ENCODE peak calls at places on chromosomes 13 and 19, in four cellular contexts. One of them, this sample, is unnamed.

GRCh38 chr19:34416021-34416545 is 11.9 kb downstream of the PDCD2L start:
- DNase-seq in GM12878: no peak
- DNase-seq in HepG2: no peak
- DNase-seq in K562: no peak
- DNase-seq in this sample: no peak

GRCh38 chr13:110509478-110509926 is 52.0 kb downstream of the RAB20 start:
- DNase-seq in HepG2: peak
- DNase-seq in GM12878: no peak
- DNase-seq in K562: peak
- DNase-seq in this sample: no peak

GRCh38 chr19:49801966-49802661 is 11.0 kb downstream of the FUZ start:
- DNase-seq in HepG2: no peak
- DNase-seq in K562: no peak
- DNase-seq in GM12878: no peak
- DNase-seq in this sample: peak

GRCh38 chr19:6536138-6536671 is 5.4 kb downstream of the TNFSF9 start:
- DNase-seq in GM12878: peak
- DNase-seq in HepG2: peak
- DNase-seq in K562: peak
- DNase-seq in this sample: peak

GRCh38 chr19:55495646-55496349 is 7.6 kb downstream of the SSC5D start:
- DNase-seq in GM12878: no peak
- DNase-seq in K562: no peak
- DNase-seq in HepG2: no peak
- DNase-seq in this sample: no peak

GRCh38 chr19:45171211-45171623 is 6.8 kb downstream of the TRAPPC6A start:
- DNase-seq in GM12878: no peak
- DNase-seq in K562: no peak
- DNase-seq in HepG2: no peak
- DNase-seq in this sample: no peak

GRCh38 chr13:80921971-80922370 is 581.0 kb upstream of the SPRY2 start:
- DNase-seq in K562: no peak
- DNase-seq in GM12878: no peak
- DNase-seq in HepG2: no peak
- DNase-seq in this sample: no peak

GRCh38 chr13:107999751-108000150 is 215.6 kb downstream of the LIG4 start:
- DNase-seq in HepG2: no peak
- DNase-seq in GM12878: no peak
- DNase-seq in K562: peak
- DNase-seq in this sample: no peak

GRCh38 chr19:32201661-32202060 is 143.7 kb upstream of the ZNF507 start:
- DNase-seq in HepG2: no peak
- DNase-seq in GM12878: no peak
- DNase-seq in K562: no peak
- DNase-seq in this sample: no peak

GRCh38 chr19:2381151-2381822 is 21.2 kb downstream of the TMPRSS9 start:
- DNase-seq in HepG2: no peak
- DNase-seq in GM12878: no peak
- DNase-seq in K562: no peak
- DNase-seq in this sample: no peak

GRCh38 chr13:113442354-113442984 is 10.8 kb downstream of the ADPRHL1 start:
- DNase-seq in GM12878: no peak
- DNase-seq in K562: no peak
- DNase-seq in HepG2: no peak
- DNase-seq in this sample: no peak

GRCh38 chr13:66794340-66795031 is 435.6 kb downstream of the PCDH9 start:
- DNase-seq in HepG2: no peak
- DNase-seq in K562: no peak
- DNase-seq in GM12878: no peak
- DNase-seq in this sample: no peak

GRCh38 chr13:79682164-79682563 is 201.2 kb downstream of the NDFIP2 start:
- DNase-seq in HepG2: no peak
- DNase-seq in GM12878: no peak
- DNase-seq in K562: no peak
- DNase-seq in this sample: no peak

GRCh38 chr13:77267362-77267761 is 59.5 kb downstream of the MYCBP2 start:
- DNase-seq in GM12878: no peak
- DNase-seq in HepG2: no peak
- DNase-seq in K562: no peak
- DNase-seq in this sample: no peak

GRCh38 chr19:13022111-13022858 is 27.0 kb downstream of the NFIX start:
- DNase-seq in HepG2: no peak
- DNase-seq in K562: no peak
- DNase-seq in GM12878: no peak
- DNase-seq in this sample: no peak

GRCh38 chr19:12947702-12948596 is 2.3 kb downstream of the RAD23A start:
- DNase-seq in GM12878: no peak
- DNase-seq in K562: peak
- DNase-seq in HepG2: no peak
- DNase-seq in this sample: no peak

GRCh38 chr19:52270266-52270885 is 989 bp downstream of the ZNF766 start:
- DNase-seq in HepG2: no peak
- DNase-seq in K562: peak
- DNase-seq in GM12878: no peak
- DNase-seq in this sample: no peak

GRCh38 chr13:33025220-33025744 is 9.1 kb downstream of the KL start:
- DNase-seq in GM12878: no peak
- DNase-seq in HepG2: no peak
- DNase-seq in K562: no peak
- DNase-seq in this sample: no peak

GRCh38 chr13:97921146-97921776 is 32.2 kb upstream of the IPO5 start:
- DNase-seq in HepG2: no peak
- DNase-seq in GM12878: no peak
- DNase-seq in K562: no peak
- DNase-seq in this sample: no peak

GRCh38 chr19:44848036-44848804 is 2.1 kb downstream of the NECTIN2 start:
- DNase-seq in HepG2: no peak
- DNase-seq in GM12878: no peak
- DNase-seq in K562: no peak
- DNase-seq in this sample: peak

GRCh38 chr19:8890260-8890659 is 58.1 kb downstream of the MBD3L1 start:
- DNase-seq in HepG2: no peak
- DNase-seq in GM12878: no peak
- DNase-seq in K562: no peak
- DNase-seq in this sample: no peak

GRCh38 chr19:1068111-1069001 is 1.4 kb downstream of the ARHGAP45 start:
- DNase-seq in K562: no peak
- DNase-seq in HepG2: no peak
- DNase-seq in GM12878: no peak
- DNase-seq in this sample: no peak

GRCh38 chr19:54561840-54562239 is 11.8 kb upstream of the LILRA2 start:
- DNase-seq in GM12878: no peak
- DNase-seq in K562: no peak
- DNase-seq in HepG2: no peak
- DNase-seq in this sample: no peak

GRCh38 chr19:44552324-44552723 is 22.8 kb upstream of the CEACAM20 start:
- DNase-seq in HepG2: peak
- DNase-seq in GM12878: no peak
- DNase-seq in K562: peak
- DNase-seq in this sample: peak

GRCh38 chr13:73610799-73611592 is 523.2 kb downstream of the KLF12 start:
- DNase-seq in K562: no peak
- DNase-seq in HepG2: no peak
- DNase-seq in GM12878: no peak
- DNase-seq in this sample: no peak

GRCh38 chr19:42129399-42130253 is 2.6 kb downstream of the POU2F2 start:
- DNase-seq in K562: no peak
- DNase-seq in HepG2: no peak
- DNase-seq in GM12878: peak
- DNase-seq in this sample: no peak

GRCh38 chr13:31207630-31208549 is 8.1 kb downstream of the B3GLCT start:
- DNase-seq in HepG2: no peak
- DNase-seq in GM12878: no peak
- DNase-seq in K562: no peak
- DNase-seq in this sample: no peak

GRCh38 chr19:3398114-3398899 is 31.9 kb downstream of the NFIC start:
- DNase-seq in K562: no peak
- DNase-seq in GM12878: no peak
- DNase-seq in HepG2: peak
- DNase-seq in this sample: no peak

GRCh38 chr13:21399741-21400140 is 59.4 kb downstream of the ZDHHC20 start:
- DNase-seq in GM12878: no peak
- DNase-seq in HepG2: no peak
- DNase-seq in K562: no peak
- DNase-seq in this sample: no peak

GRCh38 chr13:33611016-33611805 is 206.7 kb upstream of the RFC3 start:
- DNase-seq in K562: no peak
- DNase-seq in HepG2: peak
- DNase-seq in GM12878: no peak
- DNase-seq in this sample: no peak

GRCh38 chr19:478236-478888 is 17.5 kb upstream of the SHC2 start:
- DNase-seq in HepG2: no peak
- DNase-seq in GM12878: no peak
- DNase-seq in K562: no peak
- DNase-seq in this sample: no peak

GRCh38 chr19:2273356-2274184 is 8.4 kb downstream of the PEAK3 start:
- DNase-seq in K562: peak
- DNase-seq in HepG2: peak
- DNase-seq in GM12878: peak
- DNase-seq in this sample: peak

GRCh38 chr13:27370305-27370853 is 54.0 kb upstream of the GTF3A start:
- DNase-seq in GM12878: no peak
- DNase-seq in HepG2: no peak
- DNase-seq in K562: no peak
- DNase-seq in this sample: no peak

GRCh38 chr19:18104793-18105131 is 7.2 kb downstream of the MAST3 start:
- DNase-seq in GM12878: no peak
- DNase-seq in HepG2: no peak
- DNase-seq in K562: no peak
- DNase-seq in this sample: no peak
- TF ChIP-seq BHLHE40 in GM12878: no peak
- TF ChIP-seq BHLHE40 in HepG2: no peak
- TF ChIP-seq BHLHE40 in K562: no peak
- TF ChIP-seq BHLHE40 in this sample: no peak

GRCh38 chr19:40365613-40366401 is 17.3 kb downstream of the PLD3 start:
- DNase-seq in HepG2: no peak
- DNase-seq in GM12878: no peak
- DNase-seq in K562: peak
- DNase-seq in this sample: peak
- TF ChIP-seq FOXK2 in HepG2: no peak
- TF ChIP-seq FOXK2 in GM12878: no peak
- TF ChIP-seq FOXK2 in K562: no peak
- TF ChIP-seq FOXK2 in this sample: no peak

DNA sequence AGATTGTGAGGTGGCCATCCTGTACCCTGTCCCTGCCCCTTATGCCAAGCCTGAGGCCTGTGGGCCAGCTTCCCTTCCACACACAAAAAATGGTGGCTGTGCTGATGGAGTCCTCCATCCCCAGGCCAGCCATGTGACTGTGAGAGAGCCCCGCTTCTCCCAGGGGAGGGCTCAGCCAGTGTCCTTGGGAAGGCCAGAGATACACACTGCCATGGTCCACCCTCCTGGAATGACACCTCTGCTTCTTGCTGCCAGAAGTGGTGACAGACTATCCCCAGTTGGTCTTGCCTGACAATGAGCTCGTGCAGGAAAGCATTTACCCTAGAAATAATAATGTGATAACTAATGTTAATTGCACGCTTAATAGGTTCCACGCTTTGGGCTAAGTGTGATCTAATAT is 38.0 kb downstream of the FAM124A start:
- DNase-seq in HepG2: no peak
- DNase-seq in K562: no peak
- DNase-seq in GM12878: no peak
- DNase-seq in this sample: no peak
- TF ChIP-seq SP1 in HepG2: no peak
- TF ChIP-seq SP1 in K562: no peak
- TF ChIP-seq SP1 in GM12878: no peak
- TF ChIP-seq SP1 in this sample: no peak

GRCh38 chr19:51002542-51003311 is 1.3 kb upstream of the KLK8 start:
- DNase-seq in GM12878: no peak
- DNase-seq in K562: peak
- DNase-seq in HepG2: no peak
- DNase-seq in this sample: peak
- TF ChIP-seq BHLHE40 in GM12878: no peak
- TF ChIP-seq BHLHE40 in K562: peak
- TF ChIP-seq BHLHE40 in HepG2: no peak
- TF ChIP-seq BHLHE40 in this sample: no peak

GRCh38 chr19:35919306-35919705 is 11.2 kb upstream of the TYROBP start:
- DNase-seq in K562: no peak
- DNase-seq in HepG2: no peak
- DNase-seq in GM12878: no peak
- DNase-seq in this sample: no peak
- TF ChIP-seq FOXK2 in K562: no peak
- TF ChIP-seq FOXK2 in HepG2: no peak
- TF ChIP-seq FOXK2 in GM12878: no peak
- TF ChIP-seq FOXK2 in this sample: no peak

DNA sequence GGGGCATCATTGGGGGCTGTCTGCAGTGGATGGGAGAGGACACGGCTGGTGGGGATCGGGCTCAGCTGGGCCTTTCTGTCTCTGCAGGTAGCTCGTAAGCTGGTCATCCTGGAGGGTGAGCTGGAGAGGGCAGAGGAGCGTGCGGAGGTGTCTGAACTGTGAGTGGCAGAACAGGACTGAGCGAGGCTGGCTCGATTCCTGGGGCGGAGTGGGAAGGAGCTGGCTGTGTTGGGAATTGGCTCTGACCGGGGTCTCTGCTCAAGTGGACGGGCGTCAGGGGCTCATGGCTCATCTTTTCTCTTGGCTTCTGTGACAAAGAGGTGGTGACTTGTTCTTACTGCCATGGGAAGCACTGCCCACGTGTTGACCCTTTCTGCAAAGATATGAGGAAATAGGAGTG is 11.6 kb downstream of the TPM4 start:
- DNase-seq in K562: no peak
- DNase-seq in GM12878: no peak
- DNase-seq in HepG2: no peak
- DNase-seq in this sample: no peak
- TF ChIP-seq SP1 in K562: no peak
- TF ChIP-seq SP1 in GM12878: no peak
- TF ChIP-seq SP1 in HepG2: no peak
- TF ChIP-seq SP1 in this sample: no peak

GRCh38 chr13:112245959-112246358 is 130.2 kb upstream of the SPACA7 start:
- DNase-seq in HepG2: no peak
- DNase-seq in GM12878: no peak
- DNase-seq in K562: no peak
- DNase-seq in this sample: no peak
- TF ChIP-seq BHLHE40 in HepG2: no peak
- TF ChIP-seq BHLHE40 in GM12878: no peak
- TF ChIP-seq BHLHE40 in K562: no peak
- TF ChIP-seq BHLHE40 in this sample: no peak

GRCh38 chr13:99312493-99312883 is 5.3 kb upstream of the GPR183 start:
- DNase-seq in K562: no peak
- DNase-seq in GM12878: no peak
- DNase-seq in HepG2: no peak
- DNase-seq in this sample: no peak
- TF ChIP-seq FOXK2 in K562: no peak
- TF ChIP-seq FOXK2 in GM12878: no peak
- TF ChIP-seq FOXK2 in HepG2: no peak
- TF ChIP-seq FOXK2 in this sample: no peak

This sample was measured in HEK293T.